ENCODE peak calls at places on chromosomes 12 and 14, in six cellular contexts. One of them, this sample, is unnamed.

GRCh38 chr12:44431647-44432352 is 444.3 kb downstream of the NELL2 start:
- DNase-seq in suprapubic skin: no peak
- DNase-seq in substantia nigra: no peak
- DNase-seq in heart right ventricle: no peak
- DNase-seq in NCI-H1105 treated with DMSO at 0.1 percent for 48 hours: no peak
- DNase-seq in activated naive CD8-positive, alpha-beta T cell treated with anti-CD3 and anti-CD28 coated beads, Interleukin-2, amount 50 U/mL, for 24 hours: no peak
- DNase-seq in this sample: no peak

GRCh38 chr12:113127791-113128199 is 7.8 kb downstream of the RASAL1 start:
- DNase-seq in suprapubic skin: no peak
- DNase-seq in substantia nigra: no peak
- DNase-seq in activated naive CD8-positive, alpha-beta T cell treated with anti-CD3 and anti-CD28 coated beads, Interleukin-2, amount 50 U/mL, for 24 hours: no peak
- DNase-seq in NCI-H1105 treated with DMSO at 0.1 percent for 48 hours: no peak
- DNase-seq in heart right ventricle: no peak
- DNase-seq in this sample: no peak

GRCh38 chr12:122840580-122841513 is 5.6 kb downstream of the HIP1R start:
- DNase-seq in suprapubic skin: no peak
- DNase-seq in NCI-H1105 treated with DMSO at 0.1 percent for 48 hours: no peak
- DNase-seq in activated naive CD8-positive, alpha-beta T cell treated with anti-CD3 and anti-CD28 coated beads, Interleukin-2, amount 50 U/mL, for 24 hours: no peak
- DNase-seq in heart right ventricle: no peak
- DNase-seq in substantia nigra: no peak
- DNase-seq in this sample: no peak

GRCh38 chr12:69534389-69534822 is 50.9 kb upstream of the CCT2 start:
- DNase-seq in heart right ventricle: no peak
- DNase-seq in substantia nigra: peak
- DNase-seq in NCI-H1105 treated with DMSO at 0.1 percent for 48 hours: peak
- DNase-seq in suprapubic skin: peak
- DNase-seq in activated naive CD8-positive, alpha-beta T cell treated with anti-CD3 and anti-CD28 coated beads, Interleukin-2, amount 50 U/mL, for 24 hours: peak
- DNase-seq in this sample: peak

GRCh38 chr14:20468773-20469241 is 399 bp upstream of the PNP start:
- DNase-seq in activated naive CD8-positive, alpha-beta T cell treated with anti-CD3 and anti-CD28 coated beads, Interleukin-2, amount 50 U/mL, for 24 hours: no peak
- DNase-seq in suprapubic skin: no peak
- DNase-seq in substantia nigra: no peak
- DNase-seq in NCI-H1105 treated with DMSO at 0.1 percent for 48 hours: no peak
- DNase-seq in heart right ventricle: no peak
- DNase-seq in this sample: no peak

GRCh38 chr12:15732341-15733061 is 56.7 kb downstream of the EPS8 start:
- DNase-seq in substantia nigra: no peak
- DNase-seq in NCI-H1105 treated with DMSO at 0.1 percent for 48 hours: no peak
- DNase-seq in heart right ventricle: no peak
- DNase-seq in suprapubic skin: no peak
- DNase-seq in activated naive CD8-positive, alpha-beta T cell treated with anti-CD3 and anti-CD28 coated beads, Interleukin-2, amount 50 U/mL, for 24 hours: no peak
- DNase-seq in this sample: no peak

GRCh38 chr14:105528859-105529505 is 2.6 kb downstream of the TMEM121 start:
- DNase-seq in suprapubic skin: peak
- DNase-seq in substantia nigra: no peak
- DNase-seq in heart right ventricle: no peak
- DNase-seq in NCI-H1105 treated with DMSO at 0.1 percent for 48 hours: no peak
- DNase-seq in activated naive CD8-positive, alpha-beta T cell treated with anti-CD3 and anti-CD28 coated beads, Interleukin-2, amount 50 U/mL, for 24 hours: peak
- DNase-seq in this sample: no peak

GRCh38 chr12:49244161-49244560 is 20.7 kb upstream of the TUBA1C start:
- DNase-seq in heart right ventricle: no peak
- DNase-seq in activated naive CD8-positive, alpha-beta T cell treated with anti-CD3 and anti-CD28 coated beads, Interleukin-2, amount 50 U/mL, for 24 hours: no peak
- DNase-seq in NCI-H1105 treated with DMSO at 0.1 percent for 48 hours: no peak
- DNase-seq in substantia nigra: no peak
- DNase-seq in suprapubic skin: no peak
- DNase-seq in this sample: no peak

GRCh38 chr12:125835852-125836251 is 770.6 kb downstream of the AACS start:
- DNase-seq in suprapubic skin: no peak
- DNase-seq in substantia nigra: no peak
- DNase-seq in heart right ventricle: no peak
- DNase-seq in activated naive CD8-positive, alpha-beta T cell treated with anti-CD3 and anti-CD28 coated beads, Interleukin-2, amount 50 U/mL, for 24 hours: no peak
- DNase-seq in NCI-H1105 treated with DMSO at 0.1 percent for 48 hours: no peak
- DNase-seq in this sample: no peak

GRCh38 chr14:78713716-78714115 is 543.5 kb downstream of the NRXN3 start:
- DNase-seq in heart right ventricle: no peak
- DNase-seq in substantia nigra: no peak
- DNase-seq in suprapubic skin: no peak
- DNase-seq in NCI-H1105 treated with DMSO at 0.1 percent for 48 hours: no peak
- DNase-seq in activated naive CD8-positive, alpha-beta T cell treated with anti-CD3 and anti-CD28 coated beads, Interleukin-2, amount 50 U/mL, for 24 hours: no peak
- DNase-seq in this sample: no peak

GRCh38 chr12:59357811-59358210 is 238.0 kb upstream of the SLC16A7 start:
- DNase-seq in suprapubic skin: no peak
- DNase-seq in heart right ventricle: no peak
- DNase-seq in activated naive CD8-positive, alpha-beta T cell treated with anti-CD3 and anti-CD28 coated beads, Interleukin-2, amount 50 U/mL, for 24 hours: no peak
- DNase-seq in NCI-H1105 treated with DMSO at 0.1 percent for 48 hours: no peak
- DNase-seq in substantia nigra: no peak
- DNase-seq in this sample: no peak

GRCh38 chr12:43776498-43776897 is 17.7 kb downstream of the IRAK4 start:
- DNase-seq in NCI-H1105 treated with DMSO at 0.1 percent for 48 hours: peak
- DNase-seq in heart right ventricle: no peak
- DNase-seq in activated naive CD8-positive, alpha-beta T cell treated with anti-CD3 and anti-CD28 coated beads, Interleukin-2, amount 50 U/mL, for 24 hours: no peak
- DNase-seq in substantia nigra: no peak
- DNase-seq in suprapubic skin: no peak
- DNase-seq in this sample: no peak

GRCh38 chr14:101808020-101808641 is 46.6 kb downstream of the PPP2R5C start:
- DNase-seq in NCI-H1105 treated with DMSO at 0.1 percent for 48 hours: no peak
- DNase-seq in activated naive CD8-positive, alpha-beta T cell treated with anti-CD3 and anti-CD28 coated beads, Interleukin-2, amount 50 U/mL, for 24 hours: no peak
- DNase-seq in suprapubic skin: no peak
- DNase-seq in heart right ventricle: no peak
- DNase-seq in substantia nigra: no peak
- DNase-seq in this sample: no peak

GRCh38 chr14:71235865-71236264 is 328.6 kb downstream of the PCNX1 start:
- DNase-seq in heart right ventricle: peak
- DNase-seq in substantia nigra: peak
- DNase-seq in suprapubic skin: peak
- DNase-seq in activated naive CD8-positive, alpha-beta T cell treated with anti-CD3 and anti-CD28 coated beads, Interleukin-2, amount 50 U/mL, for 24 hours: no peak
- DNase-seq in NCI-H1105 treated with DMSO at 0.1 percent for 48 hours: no peak
- DNase-seq in this sample: peak

GRCh38 chr14:30125322-30125944 is 197.8 kb upstream of the PRKD1 start:
- DNase-seq in activated naive CD8-positive, alpha-beta T cell treated with anti-CD3 and anti-CD28 coated beads, Interleukin-2, amount 50 U/mL, for 24 hours: no peak
- DNase-seq in NCI-H1105 treated with DMSO at 0.1 percent for 48 hours: peak
- DNase-seq in substantia nigra: no peak
- DNase-seq in suprapubic skin: no peak
- DNase-seq in heart right ventricle: no peak
- DNase-seq in this sample: no peak

GRCh38 chr12:121467638-121468403 is 67.9 kb downstream of the RNF34 start:
- DNase-seq in activated naive CD8-positive, alpha-beta T cell treated with anti-CD3 and anti-CD28 coated beads, Interleukin-2, amount 50 U/mL, for 24 hours: peak
- DNase-seq in heart right ventricle: no peak
- DNase-seq in suprapubic skin: peak
- DNase-seq in NCI-H1105 treated with DMSO at 0.1 percent for 48 hours: peak
- DNase-seq in substantia nigra: no peak
- DNase-seq in this sample: peak

GRCh38 chr12:65956056-65956738 is 131.9 kb downstream of the HMGA2 start:
- DNase-seq in heart right ventricle: no peak
- DNase-seq in activated naive CD8-positive, alpha-beta T cell treated with anti-CD3 and anti-CD28 coated beads, Interleukin-2, amount 50 U/mL, for 24 hours: no peak
- DNase-seq in suprapubic skin: no peak
- DNase-seq in substantia nigra: no peak
- DNase-seq in NCI-H1105 treated with DMSO at 0.1 percent for 48 hours: no peak
- DNase-seq in this sample: no peak

GRCh38 chr12:69512820-69513219 is 42.6 kb downstream of the FRS2 start:
- DNase-seq in NCI-H1105 treated with DMSO at 0.1 percent for 48 hours: no peak
- DNase-seq in suprapubic skin: no peak
- DNase-seq in heart right ventricle: no peak
- DNase-seq in activated naive CD8-positive, alpha-beta T cell treated with anti-CD3 and anti-CD28 coated beads, Interleukin-2, amount 50 U/mL, for 24 hours: no peak
- DNase-seq in substantia nigra: no peak
- DNase-seq in this sample: no peak

GRCh38 chr12:2161478-2161877 is 108.7 kb downstream of the CACNA1C start:
- DNase-seq in suprapubic skin: no peak
- DNase-seq in substantia nigra: peak
- DNase-seq in NCI-H1105 treated with DMSO at 0.1 percent for 48 hours: no peak
- DNase-seq in activated naive CD8-positive, alpha-beta T cell treated with anti-CD3 and anti-CD28 coated beads, Interleukin-2, amount 50 U/mL, for 24 hours: no peak
- DNase-seq in heart right ventricle: peak
- DNase-seq in this sample: peak

GRCh38 chr14:25406818-25407217 is 356.9 kb upstream of the STXBP6 start:
- DNase-seq in activated naive CD8-positive, alpha-beta T cell treated with anti-CD3 and anti-CD28 coated beads, Interleukin-2, amount 50 U/mL, for 24 hours: peak
- DNase-seq in NCI-H1105 treated with DMSO at 0.1 percent for 48 hours: peak
- DNase-seq in heart right ventricle: no peak
- DNase-seq in suprapubic skin: no peak
- DNase-seq in substantia nigra: no peak
- DNase-seq in this sample: no peak

GRCh38 chr12:38138225-38139221 is 178.1 kb upstream of the ALG10B start:
- DNase-seq in substantia nigra: peak
- DNase-seq in heart right ventricle: no peak
- DNase-seq in activated naive CD8-positive, alpha-beta T cell treated with anti-CD3 and anti-CD28 coated beads, Interleukin-2, amount 50 U/mL, for 24 hours: peak
- DNase-seq in suprapubic skin: peak
- DNase-seq in NCI-H1105 treated with DMSO at 0.1 percent for 48 hours: peak
- DNase-seq in this sample: peak

GRCh38 chr12:97923546-97923945 is 460.9 kb downstream of the RMST start:
- DNase-seq in suprapubic skin: no peak
- DNase-seq in activated naive CD8-positive, alpha-beta T cell treated with anti-CD3 and anti-CD28 coated beads, Interleukin-2, amount 50 U/mL, for 24 hours: no peak
- DNase-seq in heart right ventricle: no peak
- DNase-seq in NCI-H1105 treated with DMSO at 0.1 percent for 48 hours: no peak
- DNase-seq in substantia nigra: no peak
- DNase-seq in this sample: no peak

GRCh38 chr14:67833403-67833802 is 13.8 kb downstream of the RAD51B start:
- DNase-seq in NCI-H1105 treated with DMSO at 0.1 percent for 48 hours: no peak
- DNase-seq in heart right ventricle: no peak
- DNase-seq in activated naive CD8-positive, alpha-beta T cell treated with anti-CD3 and anti-CD28 coated beads, Interleukin-2, amount 50 U/mL, for 24 hours: no peak
- DNase-seq in suprapubic skin: no peak
- DNase-seq in substantia nigra: no peak
- DNase-seq in this sample: no peak